ENCODE peak calls at places on chromosomes 7 and 10, in four cellular contexts. L is HepG2, P is H1, Z is GM12878. C is an unnamed sample.

GRCh38 chr7:4707134-4707651 is 25.1 kb downstream of the FOXK1 start:
- DNase-seq in L (no peak), P (peak), Z (no peak), C (peak)

GRCh38 chr10:129896231-129897150 is 67.6 kb downstream of the EBF3 start:
- DNase-seq in P (no peak), L (no peak), Z (no peak), C (no peak)

GRCh38 chr7:39540320-39540719 is 25.9 kb upstream of the YAE1 start:
- DNase-seq in Z (no peak), L (peak), P (no peak), C (no peak)

GRCh38 chr10:97499561-97500296 is 1.0 kb downstream of the UBTD1 start:
- DNase-seq in P (no peak), Z (no peak), L (no peak), C (no peak)

GRCh38 chr7:21671859-21672258 is 129.0 kb downstream of the DNAH11 start:
- DNase-seq in Z (peak), L (no peak), P (no peak), C (no peak)

GRCh38 chr10:128657508-128657907 is 531.3 kb upstream of the MKI67 start:
- DNase-seq in L (no peak), P (no peak), Z (no peak), C (no peak)

GRCh38 chr10:43411536-43411935 is 2.5 kb upstream of the HNRNPF start:
- DNase-seq in Z (no peak), P (no peak), L (no peak), C (no peak)

GRCh38 chr10:111316607-111317006 is 239.8 kb downstream of the ADRA2A start:
- DNase-seq in P (no peak), Z (no peak), L (no peak), C (no peak)

GRCh38 chr10:58930497-58930896 is 245.9 kb upstream of the PHYHIPL start:
- DNase-seq in L (no peak), Z (no peak), P (no peak), C (no peak)

DNA sequence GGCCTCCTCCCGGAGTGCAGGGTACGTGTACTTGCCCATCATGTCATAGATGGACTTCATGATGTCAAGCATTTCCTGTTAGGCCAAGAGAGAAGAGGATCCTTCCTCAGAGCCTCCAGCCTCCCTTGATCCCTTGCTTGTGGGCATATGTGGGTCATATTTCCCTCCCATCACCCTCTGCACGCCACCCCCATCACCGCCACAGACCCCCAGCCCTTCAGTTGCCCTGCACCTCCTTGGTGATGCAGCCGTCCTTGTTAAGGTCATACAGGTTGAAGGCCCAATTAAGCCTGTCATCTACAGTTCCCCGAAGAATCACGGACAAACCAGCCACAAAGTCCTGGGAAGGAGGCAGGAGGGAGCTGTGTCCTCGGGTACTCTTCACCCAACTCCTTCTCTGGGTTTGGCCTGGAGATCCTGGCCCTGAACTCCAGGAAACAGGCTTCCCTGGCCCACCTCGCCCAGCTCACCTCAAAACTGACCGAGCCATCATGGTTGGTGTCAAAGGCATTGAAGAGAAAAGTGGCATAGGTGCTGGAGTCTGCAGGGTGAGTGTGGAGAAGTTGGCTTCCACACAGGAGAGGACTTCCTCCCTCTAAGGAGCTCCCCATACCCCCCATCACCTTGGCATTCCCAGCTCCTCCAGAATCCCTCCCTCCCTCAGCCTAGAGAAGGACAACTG is 9.8 kb upstream of the OGA start:
- DNase-seq in P (no peak), L (no peak), Z (no peak), C (no peak)
- TF ChIP-seq SUZ12 in P (no peak), L (no peak), Z (no peak), C (no peak)

GRCh38 chr7:42914726-42915045 is 2.8 kb upstream of the C7orf25 start:
- DNase-seq in Z (no peak), L (no peak), P (no peak), C (no peak)
- H3K9ac ChIP-seq in Z (no peak), L (no peak), P (no peak), C (no peak)

GRCh38 chr10:102604379-102604960 is 39.8 kb upstream of the TRIM8 start:
- DNase-seq in L (no peak), P (no peak), Z (no peak), C (no peak)
- TF ChIP-seq SUZ12 in L (no peak), P (no peak), Z (no peak), C (no peak)

GRCh38 chr7:152527610-152528032 is 91.8 kb upstream of the KMT2C start:
- DNase-seq in L (no peak), Z (no peak), P (no peak), C (no peak)
- H3K9ac ChIP-seq in L (no peak), Z (no peak), P (no peak), C (no peak)

GRCh38 chr10:24444337-24444736 is 235.4 kb downstream of the KIAA1217 start:
- DNase-seq in P (no peak), L (no peak), Z (no peak), C (no peak)

GRCh38 chr10:24439935-24440334 is 231.0 kb downstream of the KIAA1217 start:
- DNase-seq in P (no peak), Z (no peak), L (no peak), C (no peak)

GRCh38 chr10:24442234-24442633 is 233.3 kb downstream of the KIAA1217 start:
- DNase-seq in Z (no peak), L (peak), P (no peak), C (no peak)

GRCh38 chr10:24438800-24439199 is 229.9 kb downstream of the KIAA1217 start:
- DNase-seq in P (no peak), L (no peak), Z (no peak), C (no peak)

GRCh38 chr10:24440817-24441790 is 232.2 kb downstream of the KIAA1217 start:
- DNase-seq in L (no peak), Z (no peak), P (no peak), C (no peak)
- TF ChIP-seq SUZ12 in L (no peak), Z (no peak), P (no peak), C (no peak)

DNA sequence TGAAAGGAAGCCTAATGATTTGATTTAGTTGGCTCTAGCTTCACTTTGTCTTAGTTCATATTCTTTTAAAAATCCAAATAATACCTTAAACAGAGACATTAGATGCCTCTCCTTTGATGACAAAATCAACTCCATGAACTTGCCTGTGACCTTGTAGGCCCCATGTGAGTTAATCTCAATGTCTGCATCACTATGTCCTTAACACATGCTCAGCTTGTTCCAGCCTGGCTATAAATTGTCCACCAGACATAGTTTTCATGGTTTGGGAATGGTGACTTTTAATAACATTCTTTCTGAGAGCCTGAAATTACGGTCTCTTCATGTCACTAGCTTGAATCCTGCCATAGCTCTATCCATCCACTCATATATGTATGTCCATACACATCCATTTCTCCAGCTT is 656.3 kb upstream of the IGFBP3 start:
- DNase-seq in P (no peak), Z (no peak), L (no peak), C (no peak)
- H3K9ac ChIP-seq in P (no peak), Z (no peak), L (no peak), C (no peak)

GRCh38 chr7:82443801-82444219 is 233 bp upstream of the CACNA2D1 start:
- DNase-seq in P (peak), L (no peak), Z (no peak), C (peak)

GRCh38 chr7:82446897-82447296 is 3.3 kb upstream of the CACNA2D1 start:
- DNase-seq in L (no peak), Z (no peak), P (no peak), C (no peak)

GRCh38 chr7:82444220-82445049 is 858 bp upstream of the CACNA2D1 start:
- DNase-seq in L (no peak), P (no peak), Z (no peak), C (no peak)

GRCh38 chr7:82443044-82443800 is at the start of gene CACNA2D1:
- DNase-seq in Z (no peak), P (peak), L (no peak), C (no peak)

DNA sequence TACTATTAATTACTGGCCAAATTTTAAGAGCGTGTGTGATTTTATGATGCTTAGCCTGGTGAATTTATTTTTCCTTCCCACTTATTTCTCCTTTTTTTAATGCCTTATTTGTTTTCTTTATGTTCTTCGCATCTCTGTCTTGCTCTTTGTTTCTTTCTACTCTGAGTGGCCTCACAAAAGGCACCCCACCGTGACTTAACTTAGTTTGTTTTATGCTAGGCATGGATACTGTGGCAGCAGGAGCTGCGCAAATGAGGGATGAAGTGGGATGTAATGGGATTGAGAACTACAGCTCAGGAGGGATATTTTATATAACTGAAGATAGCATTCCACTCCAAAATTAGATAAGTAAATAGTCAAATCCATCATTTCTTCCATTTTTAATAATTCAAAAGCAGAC is 1.6 kb upstream of the CACNA2D1 start:
- DNase-seq in Z (no peak), L (no peak), P (no peak), C (no peak)
- TF ChIP-seq SUZ12 in Z (no peak), L (no peak), P (no peak), C (no peak)

GRCh38 chr10:70500812-70501301 is 22.3 kb downstream of the PALD1 start:
- DNase-seq in P (no peak), L (no peak), Z (no peak), C (no peak)
- H3K9ac ChIP-seq in P (no peak), L (no peak), Z (no peak), C (no peak)

DNA sequence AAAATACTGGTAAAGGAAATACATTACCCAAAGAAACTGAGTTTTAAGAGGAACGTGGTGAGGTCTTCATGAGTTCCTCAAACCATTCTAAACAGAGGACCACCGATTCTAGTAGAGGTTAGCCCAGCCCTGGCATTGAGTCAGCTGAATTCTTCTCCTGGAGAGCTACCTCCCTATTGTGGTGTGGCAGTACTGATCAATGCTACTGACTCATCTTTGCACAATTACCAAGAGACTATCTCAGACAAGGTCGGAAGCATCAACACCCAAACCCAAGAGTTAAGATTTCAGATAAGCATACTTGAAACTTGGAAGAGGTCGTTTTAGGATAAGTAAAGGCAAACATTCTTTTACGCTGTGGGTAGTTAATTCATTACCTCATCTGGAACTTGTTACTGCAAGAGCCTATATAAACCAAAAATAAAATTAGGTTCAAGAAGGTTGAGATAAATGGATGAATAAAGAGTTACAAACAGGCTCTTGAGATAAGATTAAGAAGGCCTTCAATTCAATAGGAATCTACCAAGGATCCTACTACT is 154.6 kb upstream of the NRBF2 start:
- DNase-seq in P (no peak), Z (no peak), L (no peak), C (no peak)
- TF ChIP-seq SUZ12 in P (no peak), Z (no peak), L (no peak), C (no peak)

C was measured in NT2/D1.